ENCODE peak calls at places on chromosomes 13 and 19, in seven cellular contexts. Z is thoracic aorta, U is mammary epithelial cell, A is hepatocyte, O is cardiac fibroblast, V is lower lobe of right lung, N is GM23338. J is an unnamed sample.

GRCh38 chr19:6963937-6964336 is 57.3 kb downstream of the MBD3L2B start:
- DNase-seq in A (no peak), O (no peak), Z (no peak), V (no peak), U (no peak), N (peak), J (no peak)

GRCh38 chr19:16203256-16204004 is 5.7 kb downstream of the AP1M1 start:
- DNase-seq in N (no peak), A (no peak), U (no peak), V (no peak), O (no peak), Z (no peak), J (no peak)

GRCh38 chr19:39906283-39906682 is 28.2 kb downstream of the FCGBP start:
- DNase-seq in Z (no peak), A (no peak), U (no peak), O (no peak), N (no peak), V (no peak), J (no peak)

GRCh38 chr13:31625115-31625514 is 114.2 kb upstream of the RXFP2 start:
- DNase-seq in Z (no peak), N (no peak), A (no peak), U (no peak), O (no peak), V (no peak), J (no peak)

GRCh38 chr19:32387701-32388392 is 17.7 kb upstream of the DPY19L3 start:
- DNase-seq in U (no peak), V (no peak), A (no peak), Z (no peak), N (no peak), O (no peak), J (no peak)

GRCh38 chr13:34567558-34567957 is 374.5 kb upstream of the NBEA start:
- DNase-seq in U (no peak), V (no peak), A (peak), Z (no peak), O (no peak), N (no peak), J (no peak)

GRCh38 chr13:51019026-51019425 is 92.0 kb downstream of the C13orf42 start:
- DNase-seq in O (no peak), V (no peak), Z (no peak), N (no peak), U (no peak), A (no peak), J (no peak)

GRCh38 chr19:29714371-29714952 is 599 bp downstream of the C19orf12 start:
- DNase-seq in N (no peak), U (no peak), O (no peak), V (no peak), A (no peak), Z (no peak), J (peak)

GRCh38 chr19:17281391-17282304 is at the start of gene ANKLE1:
- DNase-seq in O (no peak), V (peak), U (no peak), N (peak), A (no peak), Z (no peak), J (no peak)

GRCh38 chr19:42290523-42291436 is 11.2 kb upstream of the PRR19 start:
- DNase-seq in A (no peak), N (peak), O (no peak), V (no peak), Z (no peak), U (no peak), J (no peak)

GRCh38 chr13:103036268-103036667 is 29.9 kb downstream of the SLC10A2 start:
- DNase-seq in V (no peak), A (no peak), Z (no peak), O (no peak), N (no peak), U (no peak), J (no peak)

GRCh38 chr19:43595605-43595998 is 332 bp downstream of the IRGQ start:
- DNase-seq in A (no peak), O (no peak), Z (no peak), V (peak), U (no peak), N (no peak), J (no peak)

GRCh38 chr13:52091473-52091872 is 37.4 kb downstream of the NEK5 start:
- DNase-seq in V (no peak), N (no peak), A (no peak), Z (no peak), U (no peak), O (no peak), J (no peak)

GRCh38 chr13:52092087-52092486 is 36.8 kb downstream of the NEK5 start:
- DNase-seq in U (no peak), V (no peak), O (no peak), Z (no peak), A (no peak), N (no peak), J (no peak)

GRCh38 chr13:52096062-52096461 is 32.8 kb downstream of the NEK5 start:
- DNase-seq in V (no peak), Z (no peak), U (no peak), A (no peak), N (no peak), O (no peak), J (no peak)

GRCh38 chr13:52096748-52097147 is 32.1 kb downstream of the NEK5 start:
- DNase-seq in O (no peak), V (no peak), N (no peak), A (no peak), Z (no peak), U (no peak), J (no peak)

GRCh38 chr13:52097197-52097596 is 31.7 kb downstream of the NEK5 start:
- DNase-seq in N (peak), O (no peak), U (no peak), V (no peak), A (no peak), Z (no peak), J (no peak)
- TF ChIP-seq CTCF in N (no peak), O (no peak), U (no peak), V (no peak), A (no peak), Z (no peak), J (no peak)

DNA sequence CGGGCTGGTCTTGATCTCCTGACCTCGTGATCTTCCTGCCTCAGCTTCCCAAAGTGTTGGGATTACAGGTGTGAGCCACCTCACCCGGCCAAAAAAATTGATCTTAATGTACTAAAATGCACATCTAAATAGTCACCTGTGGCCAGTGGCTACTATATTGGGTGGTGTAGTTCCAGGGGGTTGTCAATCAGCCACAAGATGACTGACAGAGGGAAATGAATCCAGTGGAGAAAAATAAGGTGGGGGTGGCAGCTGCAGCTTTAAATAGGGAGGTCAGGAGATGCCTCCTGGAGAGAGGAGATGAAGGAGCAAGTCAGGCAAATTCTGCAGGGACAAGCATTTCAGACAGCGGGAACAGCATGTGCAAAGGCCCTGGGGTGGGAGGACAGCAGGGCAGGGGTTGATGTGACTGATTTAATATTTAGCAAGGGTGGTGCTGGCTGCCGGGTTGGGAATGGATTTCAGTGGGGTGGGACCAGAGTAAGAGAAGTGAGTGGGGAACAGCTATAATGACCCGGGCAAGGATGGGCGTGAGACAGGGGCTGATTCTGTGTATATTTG is 18.0 kb downstream of the TIMM13 start:
- DNase-seq in O (no peak), N (no peak), U (no peak), A (no peak), Z (no peak), V (no peak), J (no peak)
- TF ChIP-seq CTCF in O (no peak), N (no peak), U (no peak), A (no peak), Z (no peak), V (no peak), J (no peak)

GRCh38 chr19:3275068-3275582 is 50.7 kb downstream of the CELF5 start:
- DNase-seq in U (no peak), Z (no peak), A (no peak), N (peak), O (no peak), V (no peak), J (no peak)
- TF ChIP-seq CTCF in U (peak), Z (no peak), A (peak), N (peak), O (peak), V (no peak), J (no peak)

GRCh38 chr13:27622102-27622820 is 569 bp downstream of the POLR1D start:
- DNase-seq in O (peak), V (no peak), A (peak), N (no peak), Z (no peak), U (no peak), J (no peak)
- TF ChIP-seq CTCF in O (peak), V (no peak), A (peak), N (peak), Z (no peak), U (no peak), J (no peak)

GRCh38 chr13:48748681-48749080 is 95.0 kb downstream of the CYSLTR2 start:
- DNase-seq in U (no peak), N (no peak), Z (no peak), A (no peak), O (no peak), V (no peak), J (no peak)

GRCh38 chr13:48749144-48749543 is 95.4 kb downstream of the CYSLTR2 start:
- DNase-seq in O (peak), V (no peak), A (peak), Z (no peak), U (peak), N (no peak), J (peak)

GRCh38 chr13:48749699-48750473 is 96.2 kb downstream of the CYSLTR2 start:
- DNase-seq in A (peak), N (peak), Z (peak), O (peak), U (peak), V (peak), J (peak)

GRCh38 chr13:48746816-48747215 is 93.1 kb downstream of the CYSLTR2 start:
- DNase-seq in O (peak), A (no peak), N (no peak), V (no peak), U (no peak), Z (no peak), J (no peak)

GRCh38 chr13:48750588-48751383 is 97.1 kb downstream of the CYSLTR2 start:
- DNase-seq in O (peak), U (no peak), V (no peak), Z (no peak), A (no peak), N (no peak), J (peak)
- TF ChIP-seq CTCF in O (peak), U (no peak), V (peak), Z (peak), A (no peak), N (no peak), J (peak)

DNA sequence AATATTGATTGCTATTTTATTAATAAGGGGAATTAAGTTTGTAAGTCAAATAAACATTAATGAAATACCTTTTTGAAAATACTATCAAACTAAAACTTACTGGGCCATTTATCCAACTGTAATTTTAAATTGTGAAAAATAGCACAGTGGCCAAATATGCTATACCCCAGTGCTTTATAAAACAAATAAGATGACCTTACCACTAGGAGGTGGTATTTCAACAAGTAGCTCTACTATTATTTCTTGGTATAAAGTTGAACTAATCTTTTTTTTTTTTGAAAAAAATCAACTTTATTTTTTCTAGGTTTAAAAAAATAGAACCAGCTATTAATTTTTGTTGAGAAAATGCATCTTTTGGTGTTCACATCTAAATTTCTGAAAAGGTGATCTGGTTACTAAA is 14.7 kb downstream of the LACC1 start:
- DNase-seq in Z (no peak), A (no peak), N (peak), O (no peak), V (no peak), U (no peak), J (no peak)
- TF ChIP-seq CTCF in Z (no peak), A (peak), N (peak), O (peak), V (peak), U (peak), J (no peak)

DNA sequence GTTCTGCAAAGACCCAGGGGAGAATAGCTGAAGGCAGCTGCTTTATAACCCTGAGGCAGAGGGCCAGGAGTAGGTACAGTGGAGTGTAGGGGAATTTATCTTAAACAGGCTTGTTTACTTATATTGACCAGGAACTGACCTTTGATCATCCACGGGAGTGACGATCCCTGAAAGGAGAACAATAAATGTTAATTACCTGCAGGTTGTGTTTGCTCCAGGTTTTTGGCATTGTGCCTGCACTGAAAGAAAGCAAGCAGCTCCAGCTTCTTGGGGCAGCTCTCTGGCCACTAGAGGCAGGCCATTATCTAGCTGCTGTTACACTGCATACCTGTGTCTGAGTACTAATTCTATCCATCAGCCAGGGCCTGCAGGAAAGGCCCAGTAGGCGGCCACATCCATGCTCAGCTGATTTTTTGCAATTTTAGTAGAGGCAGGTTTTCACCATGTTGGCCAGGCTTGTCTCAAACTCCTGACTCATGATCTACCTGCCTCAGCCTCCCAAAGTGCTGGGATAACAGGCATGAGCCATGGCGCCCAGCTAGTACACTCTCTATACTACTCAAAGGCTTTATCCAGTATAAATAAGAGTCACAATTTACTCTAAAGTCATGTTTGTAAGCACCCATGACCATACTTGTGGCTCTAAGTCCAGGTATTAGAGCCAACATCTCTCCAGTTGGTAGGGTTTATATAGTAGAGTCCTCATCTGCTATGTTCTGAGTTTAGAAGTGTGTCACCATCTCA is 8.5 kb upstream of the ZNF91 start:
- DNase-seq in U (no peak), N (peak), V (no peak), A (peak), O (no peak), Z (no peak), J (no peak)
- TF ChIP-seq CTCF in U (no peak), N (peak), V (no peak), A (peak), O (no peak), Z (no peak), J (no peak)

DNA sequence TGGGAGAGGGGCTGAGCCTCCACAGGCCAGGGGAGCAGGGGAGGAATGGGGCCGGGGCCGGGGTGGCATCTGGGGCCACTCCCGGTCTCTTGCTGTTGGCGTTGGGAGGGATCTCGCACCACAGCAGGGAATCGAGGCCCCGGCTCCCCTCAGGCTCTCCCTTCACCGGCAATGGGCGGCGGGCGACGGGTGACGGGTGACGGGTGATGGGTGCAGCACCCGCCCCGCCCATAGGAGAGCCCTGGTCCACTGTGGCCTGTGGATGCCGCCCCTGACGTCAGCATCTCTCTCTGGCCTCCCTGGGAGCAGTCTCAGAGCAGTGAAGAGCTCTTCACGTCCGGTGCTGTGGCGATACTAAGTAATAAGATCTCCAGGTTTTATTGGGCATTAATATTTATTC is 133.6 kb downstream of the KDM4B start:
- DNase-seq in U (no peak), A (no peak), N (no peak), O (no peak), V (no peak), Z (no peak), J (no peak)
- TF ChIP-seq CTCF in U (no peak), A (no peak), N (no peak), O (no peak), V (no peak), Z (no peak), J (peak)

GRCh38 chr13:45464141-45464686 is 525 bp upstream of the COG3 start:
- DNase-seq in N (no peak), A (no peak), Z (no peak), U (no peak), V (no peak), O (no peak), J (no peak)
- TF ChIP-seq CTCF in N (no peak), A (peak), Z (peak), U (peak), V (no peak), O (peak), J (peak)

GRCh38 chr13:41296879-41297646 is 14.0 kb upstream of the NAA16 start:
- DNase-seq in O (no peak), V (no peak), U (no peak), A (no peak), N (no peak), Z (no peak), J (no peak)
- TF ChIP-seq CTCF in O (no peak), V (no peak), U (no peak), A (no peak), N (no peak), Z (no peak), J (no peak)